ENCODE peak calls at places on chromosomes 11 and 22, in five cellular contexts. One of them, this sample, is unnamed.
A peak's percentile ranks its signal among the peaks of the same experiment; 100 is the strongest.

GRCh38 chr22:43636086-43636485 is 176.0 kb downstream of the EFCAB6 start:
- DNase-seq in psoas muscle: no peak
- DNase-seq in adipocyte: no peak
- DNase-seq in AG04450: no peak
- DNase-seq in effector memory CD4-positive, alpha-beta T cell: no peak
- DNase-seq in this sample: no peak

GRCh38 chr11:130163346-130164220 is 4.0 kb downstream of the ST14 start:
- DNase-seq in AG04450: no peak
- DNase-seq in psoas muscle: no peak
- DNase-seq in effector memory CD4-positive, alpha-beta T cell: no peak
- DNase-seq in adipocyte: no peak
- DNase-seq in this sample: no peak

GRCh38 chr11:101096036-101096704 is 33.4 kb downstream of the PGR start:
- DNase-seq in AG04450: no peak
- DNase-seq in psoas muscle: no peak
- DNase-seq in effector memory CD4-positive, alpha-beta T cell: no peak
- DNase-seq in adipocyte: no peak
- DNase-seq in this sample: no peak

GRCh38 chr11:31788066-31788465 is 23.1 kb downstream of the PAX6 start:
- DNase-seq in AG04450: no peak
- DNase-seq in effector memory CD4-positive, alpha-beta T cell: no peak
- DNase-seq in adipocyte: no peak
- DNase-seq in psoas muscle: no peak
- DNase-seq in this sample: no peak

GRCh38 chr22:37545703-37546435 is 14.4 kb upstream of the CDC42EP1 start:
- DNase-seq in AG04450: peak; percentile 84
- DNase-seq in psoas muscle: peak; percentile 93
- DNase-seq in effector memory CD4-positive, alpha-beta T cell: no peak
- DNase-seq in adipocyte: peak; percentile 98
- DNase-seq in this sample: no peak

GRCh38 chr11:15412054-15412453 is 297.3 kb downstream of the INSC start:
- DNase-seq in psoas muscle: no peak
- DNase-seq in AG04450: no peak
- DNase-seq in adipocyte: no peak
- DNase-seq in effector memory CD4-positive, alpha-beta T cell: no peak
- DNase-seq in this sample: no peak

GRCh38 chr11:111707039-111707690 is 59.0 kb downstream of the PPP2R1B start:
- DNase-seq in effector memory CD4-positive, alpha-beta T cell: no peak
- DNase-seq in AG04450: peak; percentile 74
- DNase-seq in adipocyte: peak; percentile 97
- DNase-seq in psoas muscle: peak; percentile 56
- DNase-seq in this sample: no peak

GRCh38 chr22:19877626-19878339 is 23.1 kb upstream of the GNB1L start:
- DNase-seq in effector memory CD4-positive, alpha-beta T cell: no peak
- DNase-seq in adipocyte: peak; percentile 90
- DNase-seq in AG04450: no peak
- DNase-seq in psoas muscle: no peak
- DNase-seq in this sample: peak; percentile 3

GRCh38 chr11:76629133-76629852 is 41.3 kb downstream of the LRRC32 start:
- DNase-seq in effector memory CD4-positive, alpha-beta T cell: no peak
- DNase-seq in adipocyte: no peak
- DNase-seq in psoas muscle: peak; percentile 34
- DNase-seq in AG04450: no peak
- DNase-seq in this sample: no peak

GRCh38 chr22:41780714-41781507 is 19.6 kb upstream of the CCDC134 start:
- DNase-seq in psoas muscle: peak; percentile 56
- DNase-seq in adipocyte: peak; percentile 4
- DNase-seq in AG04450: no peak
- DNase-seq in effector memory CD4-positive, alpha-beta T cell: peak; percentile 89
- DNase-seq in this sample: peak; percentile 64

GRCh38 chr22:39664485-39665200 is 94.1 kb downstream of the CACNA1I start:
- DNase-seq in AG04450: no peak
- DNase-seq in psoas muscle: no peak
- DNase-seq in adipocyte: no peak
- DNase-seq in effector memory CD4-positive, alpha-beta T cell: no peak
- DNase-seq in this sample: peak; percentile 43

GRCh38 chr11:121551463-121551862 is 98.7 kb upstream of the SORL1-AS1 start:
- DNase-seq in effector memory CD4-positive, alpha-beta T cell: no peak
- DNase-seq in psoas muscle: no peak
- DNase-seq in adipocyte: no peak
- DNase-seq in AG04450: no peak
- DNase-seq in this sample: no peak

GRCh38 chr11:315516-315994 is 1.7 kb downstream of the IFITM1 start:
- DNase-seq in psoas muscle: no peak
- DNase-seq in effector memory CD4-positive, alpha-beta T cell: no peak
- DNase-seq in adipocyte: no peak
- DNase-seq in AG04450: no peak
- DNase-seq in this sample: no peak

GRCh38 chr22:36658900-36659299 is 44.7 kb downstream of the CACNG2 start:
- DNase-seq in adipocyte: peak; percentile 11
- DNase-seq in AG04450: no peak
- DNase-seq in psoas muscle: no peak
- DNase-seq in effector memory CD4-positive, alpha-beta T cell: no peak
- DNase-seq in this sample: no peak

GRCh38 chr22:41380993-41381328 is 781 bp upstream of the TEF start:
- DNase-seq in AG04450: peak; percentile 89
- DNase-seq in effector memory CD4-positive, alpha-beta T cell: no peak
- DNase-seq in adipocyte: peak; percentile 94
- DNase-seq in psoas muscle: peak; percentile 89
- DNase-seq in this sample: no peak

GRCh38 chr11:19345519-19345847 is 104.7 kb upstream of the E2F8 start:
- DNase-seq in effector memory CD4-positive, alpha-beta T cell: no peak
- DNase-seq in adipocyte: peak; percentile 10
- DNase-seq in psoas muscle: peak; percentile 47
- DNase-seq in AG04450: no peak
- DNase-seq in this sample: no peak

GRCh38 chr11:27518522-27518921 is 12.0 kb upstream of the LIN7C start:
- DNase-seq in AG04450: no peak
- DNase-seq in effector memory CD4-positive, alpha-beta T cell: no peak
- DNase-seq in psoas muscle: no peak
- DNase-seq in adipocyte: no peak
- DNase-seq in this sample: no peak

GRCh38 chr11:85694385-85694980 is 8.5 kb upstream of the CCDC89 start:
- DNase-seq in AG04450: no peak
- DNase-seq in adipocyte: peak; percentile 75
- DNase-seq in psoas muscle: no peak
- DNase-seq in effector memory CD4-positive, alpha-beta T cell: no peak
- DNase-seq in this sample: no peak

GRCh38 chr11:129643031-129643721 is 172.5 kb upstream of the TMEM45B start:
- DNase-seq in psoas muscle: no peak
- DNase-seq in AG04450: no peak
- DNase-seq in effector memory CD4-positive, alpha-beta T cell: no peak
- DNase-seq in adipocyte: no peak
- DNase-seq in this sample: no peak

GRCh38 chr11:101860694-101861371 is 54.0 kb upstream of the CEP126 start:
- DNase-seq in adipocyte: peak; percentile 93
- DNase-seq in effector memory CD4-positive, alpha-beta T cell: no peak
- DNase-seq in AG04450: no peak
- DNase-seq in psoas muscle: no peak
- DNase-seq in this sample: no peak

GRCh38 chr11:116582621-116583020 is 190.2 kb downstream of the BUD13 start:
- DNase-seq in psoas muscle: no peak
- DNase-seq in effector memory CD4-positive, alpha-beta T cell: no peak
- DNase-seq in AG04450: no peak
- DNase-seq in adipocyte: no peak
- DNase-seq in this sample: no peak

GRCh38 chr22:45064313-45065268 is 54.8 kb upstream of the PHF21B start:
- DNase-seq in psoas muscle: no peak
- DNase-seq in AG04450: peak; percentile 26
- DNase-seq in effector memory CD4-positive, alpha-beta T cell: no peak
- DNase-seq in adipocyte: peak; percentile 56
- DNase-seq in this sample: no peak

GRCh38 chr22:30894371-30894740 is 74.2 kb downstream of the MORC2 start:
- DNase-seq in adipocyte: no peak
- DNase-seq in AG04450: no peak
- DNase-seq in psoas muscle: no peak
- DNase-seq in effector memory CD4-positive, alpha-beta T cell: no peak
- DNase-seq in this sample: no peak

GRCh38 chr11:77206264-77207018 is 78.4 kb downstream of the MYO7A start:
- DNase-seq in effector memory CD4-positive, alpha-beta T cell: no peak
- DNase-seq in AG04450: no peak
- DNase-seq in psoas muscle: no peak
- DNase-seq in adipocyte: no peak
- DNase-seq in this sample: no peak

GRCh38 chr22:37379085-37379484 is 48.2 kb downstream of the ELFN2 start:
- DNase-seq in effector memory CD4-positive, alpha-beta T cell: no peak
- DNase-seq in adipocyte: no peak
- DNase-seq in AG04450: no peak
- DNase-seq in psoas muscle: no peak
- DNase-seq in this sample: no peak

GRCh38 chr11:5620606-5621521 is 3.9 kb upstream of the TRIM34 start:
- DNase-seq in effector memory CD4-positive, alpha-beta T cell: no peak
- DNase-seq in adipocyte: peak; percentile 78
- DNase-seq in AG04450: peak; percentile 78
- DNase-seq in psoas muscle: no peak
- DNase-seq in this sample: no peak

GRCh38 chr11:64710418-64711137 is 12.4 kb downstream of the NRXN2 start:
- DNase-seq in adipocyte: peak; percentile 7
- DNase-seq in effector memory CD4-positive, alpha-beta T cell: no peak
- DNase-seq in psoas muscle: no peak
- DNase-seq in AG04450: no peak
- DNase-seq in this sample: no peak

DNA sequence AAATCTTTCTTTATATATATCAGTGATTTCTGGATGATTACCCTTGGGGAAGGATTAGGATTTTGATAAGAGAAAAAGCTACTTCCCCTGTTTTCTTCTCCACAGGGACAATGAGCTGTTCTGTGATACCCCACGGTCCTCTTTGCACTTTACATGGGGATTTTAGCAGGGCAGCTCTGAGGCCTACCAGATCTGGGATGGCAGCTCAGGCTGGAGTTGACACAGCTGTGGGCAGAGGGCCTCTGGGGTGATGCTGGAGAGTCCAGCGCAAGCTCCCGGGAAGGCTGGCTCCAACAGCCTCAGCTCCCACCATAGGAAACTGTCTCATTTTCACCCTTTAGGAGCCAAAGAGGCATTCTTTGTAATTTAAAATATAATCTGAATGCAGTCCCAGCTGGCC is 383.8 kb upstream of the NARS2 start:
- DNase-seq in psoas muscle: no peak
- DNase-seq in adipocyte: no peak
- DNase-seq in AG04450: no peak
- DNase-seq in effector memory CD4-positive, alpha-beta T cell: no peak
- DNase-seq in this sample: no peak
- H3K9me3 ChIP-seq in psoas muscle: no peaks in the 10 kb centered on the region
- H3K9me3 ChIP-seq in adipocyte: no peaks in the 10 kb centered on the region
- H3K9me3 ChIP-seq in AG04450: no peaks in the 10 kb centered on the region
- H3K9me3 ChIP-seq in effector memory CD4-positive, alpha-beta T cell: no peaks in the 10 kb centered on the region
- H3K9me3 ChIP-seq in this sample: no peaks in the 10 kb centered on the region

DNA sequence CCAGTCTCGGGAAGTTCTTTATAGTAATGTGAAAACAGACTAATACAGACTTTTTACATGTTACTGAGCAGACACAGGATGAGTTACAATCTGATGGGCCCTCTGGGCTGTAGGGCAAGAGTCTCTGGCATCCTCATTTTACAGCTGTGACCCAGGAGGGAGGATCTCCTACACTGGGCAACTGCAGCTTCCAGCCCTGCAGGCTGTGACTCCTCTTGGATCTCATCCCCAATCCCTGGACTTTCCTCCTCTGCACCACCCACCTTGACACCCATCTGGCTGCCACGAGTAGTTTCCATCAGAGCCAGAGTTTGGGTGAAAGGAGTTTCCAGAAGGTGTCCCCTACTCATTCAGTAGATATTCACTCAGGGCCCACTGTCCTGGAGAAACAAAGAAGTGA is 48.9 kb upstream of the MYEOV start:
- DNase-seq in adipocyte: no peak
- DNase-seq in AG04450: no peak
- DNase-seq in psoas muscle: no peak
- DNase-seq in effector memory CD4-positive, alpha-beta T cell: no peak
- DNase-seq in this sample: no peak
- H3K9me3 ChIP-seq in adipocyte: no peaks in the 10 kb centered on the region
- H3K9me3 ChIP-seq in AG04450: no peaks in the 10 kb centered on the region
- H3K9me3 ChIP-seq in psoas muscle: no peaks in the 10 kb centered on the region
- H3K9me3 ChIP-seq in effector memory CD4-positive, alpha-beta T cell: no peaks in the 10 kb centered on the region
- H3K9me3 ChIP-seq in this sample: no peaks in the 10 kb centered on the region

GRCh38 chr22:48156603-48157355 is 1394.3 kb downstream of the TBC1D22A start:
- DNase-seq in effector memory CD4-positive, alpha-beta T cell: no peak
- DNase-seq in psoas muscle: no peak
- DNase-seq in AG04450: no peak
- DNase-seq in adipocyte: no peak
- DNase-seq in this sample: no peak
- H3K9me3 ChIP-seq in effector memory CD4-positive, alpha-beta T cell: no peaks in the 10 kb centered on the region
- H3K9me3 ChIP-seq in psoas muscle: no peaks in the 10 kb centered on the region
- H3K9me3 ChIP-seq in AG04450: peaks cover 84% of the 10 kb centered on the region
- H3K9me3 ChIP-seq in adipocyte: no peaks in the 10 kb centered on the region
- H3K9me3 ChIP-seq in this sample: no peaks in the 10 kb centered on the region

GRCh38 chr11:114615448-114616361 is 20.1 kb upstream of the NXPE4 start:
- DNase-seq in AG04450: no peak
- DNase-seq in psoas muscle: no peak
- DNase-seq in effector memory CD4-positive, alpha-beta T cell: no peak
- DNase-seq in adipocyte: no peak
- DNase-seq in this sample: no peak

GRCh38 chr11:114618139-114618538 is 22.6 kb upstream of the NXPE4 start:
- DNase-seq in effector memory CD4-positive, alpha-beta T cell: no peak
- DNase-seq in psoas muscle: no peak
- DNase-seq in adipocyte: no peak
- DNase-seq in AG04450: no peak
- DNase-seq in this sample: no peak

GRCh38 chr11:114616516-114616915 is 20.9 kb upstream of the NXPE4 start:
- DNase-seq in psoas muscle: no peak
- DNase-seq in AG04450: no peak
- DNase-seq in adipocyte: no peak
- DNase-seq in effector memory CD4-positive, alpha-beta T cell: no peak
- DNase-seq in this sample: no peak

GRCh38 chr11:114619659-114620173 is 24.1 kb upstream of the NXPE4 start:
- DNase-seq in adipocyte: no peak
- DNase-seq in effector memory CD4-positive, alpha-beta T cell: no peak
- DNase-seq in AG04450: no peak
- DNase-seq in psoas muscle: no peak
- DNase-seq in this sample: no peak

DNA sequence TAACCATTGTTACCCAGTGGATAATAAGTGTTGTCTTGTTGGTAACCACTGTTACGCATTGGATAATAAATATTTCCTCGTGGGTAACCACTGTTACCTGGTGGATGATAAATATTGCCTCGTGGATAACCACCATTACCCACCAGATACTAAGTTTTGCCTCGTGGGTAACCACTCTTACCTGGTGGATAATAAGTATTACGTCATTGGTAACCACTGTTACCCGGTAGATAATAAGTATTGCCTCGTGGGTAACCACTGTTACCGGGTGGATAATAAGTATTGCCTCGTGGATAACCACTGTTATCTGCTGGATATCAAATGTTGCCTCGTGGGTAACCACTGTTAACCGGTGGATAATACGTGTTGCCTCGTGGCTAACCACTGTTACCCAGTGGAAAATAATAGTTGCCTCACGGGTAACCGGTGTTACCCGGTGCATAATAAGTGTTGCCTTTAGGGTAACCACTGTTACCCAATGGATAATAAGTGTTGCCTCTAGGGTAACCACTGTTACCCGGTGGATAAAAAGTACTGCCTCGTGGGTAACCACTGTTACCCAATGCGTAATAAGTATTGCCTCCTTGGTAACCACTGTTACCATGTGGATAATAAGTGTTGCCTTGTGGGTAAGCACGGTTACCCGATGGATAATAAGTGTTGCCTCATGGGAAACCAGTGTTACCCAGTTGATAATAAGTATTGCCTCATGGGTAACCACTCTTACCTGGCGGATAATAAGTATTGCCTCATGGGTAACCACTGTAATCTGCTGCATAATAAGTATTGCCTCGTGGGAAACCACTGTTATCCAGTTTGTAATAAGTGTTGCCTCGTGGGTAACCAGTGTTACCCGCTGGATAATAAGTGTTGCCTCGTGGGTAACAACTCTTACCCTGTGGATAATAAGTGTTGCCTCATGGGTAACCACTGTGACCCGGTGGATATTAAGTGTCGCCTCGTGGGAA is 21.9 kb upstream of the NXPE4 start:
- DNase-seq in psoas muscle: no peak
- DNase-seq in adipocyte: no peak
- DNase-seq in effector memory CD4-positive, alpha-beta T cell: no peak
- DNase-seq in AG04450: no peak
- DNase-seq in this sample: no peak
- H3K9me3 ChIP-seq in psoas muscle: no peaks in the 10 kb centered on the region
- H3K9me3 ChIP-seq in adipocyte: no peaks in the 10 kb centered on the region
- H3K9me3 ChIP-seq in effector memory CD4-positive, alpha-beta T cell: no peaks in the 10 kb centered on the region
- H3K9me3 ChIP-seq in AG04450: no peaks in the 10 kb centered on the region
- H3K9me3 ChIP-seq in this sample: peaks cover 4% of the 10 kb centered on the region

This sample was measured in T-helper 17 cell.